ENCODE peak calls at places on chromosome 18, in eight cellular contexts. P, R, D, S, M, U, O and L are unnamed samples.
A peak's percentile ranks its signal among the peaks of the same experiment; 100 is the strongest.

GRCh38 chr18:57819671-57820460 is 16.8 kb upstream of the ATP8B1 start:
- DNase-seq in P (peak; percentile 67), R (no peak), D (peak; percentile 40), O (peak; percentile 91), S (peak; percentile 89), U (peak; percentile 91), M (peak; percentile 81), L (no peak)

GRCh38 chr18:25351280-25351772 is 640 bp downstream of the ZNF521 start:
- DNase-seq in R (no peak), O (no peak), D (peak; percentile 23), P (no peak), S (peak; percentile 23), M (no peak), U (no peak), L (no peak)

GRCh38 chr18:79471048-79471447 is 75.3 kb downstream of the NFATC1 start:
- DNase-seq in S (no peak), P (no peak), R (peak; percentile 79), U (no peak), D (no peak), O (no peak), M (no peak), L (no peak)

GRCh38 chr18:58417752-58418151 is 211.1 kb downstream of the ALPK2 start:
- DNase-seq in R (no peak), U (no peak), O (peak; percentile 77), D (no peak), S (no peak), M (no peak), P (no peak), L (no peak)

GRCh38 chr18:12748671-12749070 is 45.8 kb downstream of the PSMG2 start:
- DNase-seq in D (no peak), U (no peak), O (no peak), M (no peak), S (no peak), R (no peak), P (no peak), L (no peak)

GRCh38 chr18:13061630-13062189 is 70.5 kb downstream of the CEP192 start:
- DNase-seq in R (no peak), D (no peak), O (no peak), P (no peak), S (no peak), U (no peak), M (no peak), L (no peak)

GRCh38 chr18:68701353-68701752 is 13.6 kb downstream of the TMX3 start:
- DNase-seq in M (no peak), P (no peak), D (no peak), O (no peak), U (no peak), R (no peak), S (no peak), L (no peak)

GRCh38 chr18:34354351-34354750 is 129.6 kb upstream of the NOL4 start:
- DNase-seq in S (no peak), M (no peak), R (no peak), D (no peak), O (no peak), P (no peak), U (no peak), L (no peak)

GRCh38 chr18:80253871-80254492 is 6.7 kb upstream of the PARD6G start:
- DNase-seq in O (no peak), U (no peak), M (peak; percentile 30), S (no peak), R (no peak), D (no peak), P (no peak), L (no peak)

GRCh38 chr18:67310826-67311225 is 205.7 kb downstream of the DSEL start:
- DNase-seq in P (no peak), R (no peak), O (peak; percentile 13), D (no peak), M (no peak), S (no peak), U (no peak), L (no peak)

GRCh38 chr18:10035306-10035991 is 121.6 kb downstream of the VAPA start:
- DNase-seq in D (no peak), R (no peak), O (no peak), S (no peak), U (peak; percentile 66), M (no peak), P (no peak), L (no peak)

GRCh38 chr18:7980661-7981060 is 413.5 kb downstream of the PTPRM start:
- DNase-seq in U (no peak), M (no peak), S (no peak), R (no peak), D (peak; percentile 35), O (no peak), P (no peak), L (no peak)

GRCh38 chr18:79558196-79559120 is 121.1 kb upstream of the CTDP1 start:
- DNase-seq in O (no peak), S (no peak), U (no peak), P (no peak), M (no peak), R (peak; percentile 53), D (peak; percentile 19), L (no peak)

GRCh38 chr18:9771261-9771976 is 63.3 kb downstream of the RAB31 start:
- DNase-seq in P (peak; percentile 89), M (peak; percentile 90), D (peak; percentile 77), U (peak; percentile 92), R (peak; percentile 90), O (peak; percentile 51), S (peak; percentile 87), L (peak; percentile 79)

GRCh38 chr18:73980289-73980979 is 167.2 kb downstream of the FBXO15 start:
- DNase-seq in U (no peak), R (no peak), S (no peak), O (no peak), M (no peak), P (no peak), D (no peak), L (no peak)

GRCh38 chr18:22559414-22560282 is 141.9 kb upstream of the CTAGE1 start:
- DNase-seq in O (peak; percentile 75), R (peak; percentile 73), P (peak; percentile 85), D (peak; percentile 80), U (peak; percentile 86), S (peak; percentile 54), M (peak; percentile 91), L (no peak)

GRCh38 chr18:44725300-44726096 is 44.8 kb downstream of the SETBP1 start:
- DNase-seq in U (peak; percentile 82), O (peak; percentile 53), M (no peak), S (no peak), R (peak; percentile 76), P (peak; percentile 59), D (peak; percentile 49), L (no peak)

GRCh38 chr18:34913837-34914755 is 127.1 kb upstream of the MAPRE2 start:
- DNase-seq in U (no peak), P (no peak), O (peak; percentile 22), R (no peak), D (no peak), M (no peak), S (no peak), L (no peak)

GRCh38 chr18:8813621-8814020 is 108.3 kb downstream of the MTCL1 start:
- DNase-seq in M (no peak), P (no peak), R (no peak), U (no peak), O (peak; percentile 74), S (no peak), D (no peak), L (no peak)

GRCh38 chr18:12516049-12516677 is 108.4 kb downstream of the PRELID3A start:
- DNase-seq in P (no peak), R (no peak), D (no peak), U (no peak), M (no peak), S (no peak), O (no peak), L (no peak)

GRCh38 chr18:35467624-35468016 is 30.1 kb downstream of the INO80C start:
- DNase-seq in U (no peak), O (no peak), S (no peak), P (no peak), M (no peak), D (no peak), R (no peak), L (no peak)

GRCh38 chr18:702957-703659 is 9.3 kb downstream of the ENOSF1 start:
- DNase-seq in U (no peak), R (no peak), D (no peak), P (no peak), O (peak; percentile 96), M (peak; percentile 7), S (peak; percentile 15), L (no peak)
- H3K27ac ChIP-seq in U (no peak overlapping the region), R (peak overlapping the region; percentile 80), D (no peak overlapping the region), P (no peak overlapping the region), O (peak overlapping the region; percentile 93), M (no peak overlapping the region), S (no peak overlapping the region), L (no peak overlapping the region)

GRCh38 chr18:3007491-3007890 is 5.5 kb downstream of the LPIN2 start:
- DNase-seq in R (no peak), P (no peak), M (no peak), O (no peak), D (no peak), S (no peak), U (no peak), L (no peak)

GRCh38 chr18:3005462-3005861 is 7.5 kb downstream of the LPIN2 start:
- DNase-seq in M (no peak), S (no peak), U (no peak), R (no peak), O (no peak), D (no peak), P (no peak), L (no peak)

GRCh38 chr18:3012920-3013810 is at the start of gene LPIN2:
- DNase-seq in O (peak; percentile 88), D (peak; percentile 99), R (peak; percentile 99), P (peak; percentile 99), S (peak; percentile 100), U (peak; percentile 100), M (peak; percentile 99), L (peak; percentile 84)

GRCh38 chr18:3012306-3012919 is 531 bp downstream of the LPIN2 start:
- DNase-seq in P (no peak), O (no peak), R (peak; percentile 76), D (peak; percentile 41), U (peak; percentile 79), S (peak; percentile 50), M (no peak), L (peak; percentile 67)

GRCh38 chr18:3008546-3008945 is 4.4 kb downstream of the LPIN2 start:
- DNase-seq in O (peak; percentile 83), U (no peak), P (no peak), R (no peak), M (no peak), S (no peak), D (no peak), L (no peak)
- H3K27ac ChIP-seq in O (peak overlapping the region; percentile 1), U (no peak overlapping the region), P (no peak overlapping the region), R (peak overlapping the region; percentile 25), M (no peak overlapping the region), S (no peak overlapping the region), D (peak overlapping the region; percentile 56), L (no peak overlapping the region)

DNA sequence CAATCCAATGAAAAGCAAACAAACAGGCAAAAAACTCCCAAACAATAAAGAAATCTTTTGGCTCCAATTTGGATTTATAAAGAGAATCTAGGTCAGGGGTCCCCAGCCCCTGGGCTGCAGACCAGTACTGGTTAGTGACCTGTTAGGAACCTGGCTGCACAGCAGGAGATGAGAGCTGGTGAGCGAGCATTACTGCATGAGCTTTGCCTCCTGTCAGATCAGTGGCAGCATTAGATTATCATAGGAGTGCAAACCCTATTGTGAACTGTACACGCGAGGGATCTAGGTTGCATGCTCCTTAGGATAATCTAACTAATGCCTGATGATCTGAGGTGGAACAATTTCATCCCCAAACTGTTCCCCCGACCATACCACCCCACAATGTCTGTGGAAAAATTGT is 102.2 kb downstream of the KIAA1328 start:
- DNase-seq in D (no peak), O (no peak), P (no peak), S (no peak), R (no peak), U (no peak), M (no peak), L (no peak)
- H3K27ac ChIP-seq in D (no peak overlapping the region), O (no peak overlapping the region), P (no peak overlapping the region), S (no peak overlapping the region), R (no peak overlapping the region), U (no peak overlapping the region), M (no peak overlapping the region), L (no peak overlapping the region)

GRCh38 chr18:48073231-48073930 is 142.9 kb upstream of the SMAD2 start:
- DNase-seq in O (no peak), D (no peak), P (peak; percentile 34), R (no peak), U (no peak), M (no peak), S (no peak), L (no peak)
- H3K27ac ChIP-seq in O (no peak overlapping the region), D (no peak overlapping the region), P (no peak overlapping the region), R (peak overlapping the region; percentile 10), U (peak overlapping the region; percentile 9), M (peak overlapping the region; percentile 30), S (no peak overlapping the region), L (no peak overlapping the region)